ENCODE peak calls at places on chromosomes 5 and 9, in four cellular contexts. H is ascending aorta, J is right atrium auricular region, C is body of pancreas. K is an unnamed sample. For H3K4me1, the result is how much of the 10 kb centered on the place peaks cover.

GRCh38 chr5:167814828-167815227 is 476.6 kb upstream of the WWC1 start:
- DNase-seq in H (no peak), J (no peak), C (no peak), K (no peak)

GRCh38 chr5:59390989-59391388 is 502.5 kb downstream of the PDE4D start:
- DNase-seq in H (no peak), J (no peak), C (no peak), K (no peak)

GRCh38 chr5:124193371-124193789 is 553.1 kb downstream of the ZNF608 start:
- DNase-seq in H (no peak), J (no peak), C (no peak), K (peak)

GRCh38 chr9:1125741-1126140 is 75.6 kb downstream of the DMRT2 start:
- DNase-seq in H (no peak), J (no peak), C (no peak), K (peak)

GRCh38 chr9:28699632-28700031 is 1126.4 kb upstream of the C9orf72 start:
- DNase-seq in H (no peak), J (no peak), C (no peak), K (no peak)

GRCh38 chr5:40521925-40522324 is 157.8 kb upstream of the PTGER4 start:
- DNase-seq in H (no peak), J (no peak), C (no peak), K (no peak)

GRCh38 chr5:113293068-113293571 is 141.7 kb downstream of the TSSK1B start:
- DNase-seq in H (no peak), J (no peak), C (no peak), K (peak)

GRCh38 chr5:55926476-55926875 is 68.3 kb downstream of the IL6ST start:
- DNase-seq in H (no peak), J (no peak), C (no peak), K (no peak)

GRCh38 chr5:154236459-154237375 is 46.2 kb downstream of the GALNT10 start:
- DNase-seq in H (no peak), J (no peak), C (no peak), K (no peak)

GRCh38 chr5:178328826-178329225 is 96.2 kb upstream of the PHYKPL start:
- DNase-seq in H (no peak), J (no peak), C (no peak), K (no peak)

GRCh38 chr9:137917116-137917515 is 39.5 kb downstream of the CACNA1B start:
- DNase-seq in H (no peak), J (no peak), C (no peak), K (no peak)

GRCh38 chr9:114096041-114096511 is 3.0 kb downstream of the KIF12 start:
- DNase-seq in H (no peak), J (no peak), C (peak), K (no peak)

GRCh38 chr5:127648997-127649550 is at the start of gene CTXN3:
- DNase-seq in H (no peak), J (no peak), C (no peak), K (no peak)

GRCh38 chr9:69820955-69821788 is 555 bp downstream of the CFAP95 start:
- DNase-seq in H (no peak), J (no peak), C (no peak), K (no peak)

GRCh38 chr9:109035684-109036423 is 22.6 kb upstream of the CTNNAL1 start:
- DNase-seq in H (no peak), J (peak), C (peak), K (no peak)

GRCh38 chr5:95317085-95317484 is 32.2 kb upstream of the MCTP1 start:
- DNase-seq in H (no peak), J (no peak), C (no peak), K (no peak)

GRCh38 chr5:164335837-164336236 is 830.4 kb downstream of the MAT2B start:
- DNase-seq in H (no peak), J (no peak), C (no peak), K (no peak)

GRCh38 chr5:148921350-148921749 is 94.9 kb downstream of the ADRB2 start:
- DNase-seq in H (no peak), J (no peak), C (no peak), K (no peak)
- H3K4me1 ChIP-seq in H (under half), J (under half), C (under half), K (under half)

GRCh38 chr5:135030123-135030517 is 3.9 kb downstream of the PITX1 start:
- DNase-seq in H (no peak), J (no peak), C (no peak), K (no peak)
- H3K4me3 ChIP-seq in H (peak), J (no peak), C (no peak), K (no peak)

DNA sequence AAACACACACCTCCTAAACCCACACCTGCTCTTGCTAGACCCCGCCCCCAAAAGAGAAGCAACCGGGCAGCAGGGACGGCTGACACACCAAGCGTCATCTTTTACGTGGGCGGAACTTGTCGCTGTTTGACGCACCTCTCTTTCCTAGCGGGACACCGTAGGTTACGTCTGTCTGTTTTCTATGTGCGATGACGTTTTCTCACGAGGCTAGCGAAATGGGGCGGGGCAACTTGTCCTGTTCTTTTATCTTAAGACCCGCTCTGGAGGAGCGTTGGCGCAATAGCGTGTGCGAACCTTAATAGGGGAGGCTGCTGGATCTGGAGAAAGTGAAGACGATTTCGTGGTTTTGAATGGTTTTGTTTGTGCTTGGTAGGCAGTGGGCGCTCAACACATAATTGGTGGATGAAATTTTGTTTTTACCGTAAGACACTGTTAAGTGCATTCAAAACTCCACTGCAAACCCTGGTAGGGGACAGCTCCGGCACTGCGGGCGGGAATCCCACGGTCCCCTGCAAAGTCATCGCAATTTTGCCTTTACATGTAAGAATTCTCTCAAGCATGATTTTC is 501 bp upstream of the C9orf72 start:
- DNase-seq in H (peak), J (peak), C (peak), K (peak)
- TF ChIP-seq CTCF in H (no peak), J (no peak), C (no peak), K (no peak)

GRCh38 chr9:134369416-134370212 is 43.4 kb downstream of the RXRA start:
- DNase-seq in H (no peak), J (no peak), C (no peak), K (no peak)
- H3K4me1 ChIP-seq in H (half or more), J (under half), C (half or more), K (under half)

GRCh38 chr5:5882706-5883105 is 460.2 kb downstream of the ICE1 start:
- DNase-seq in H (no peak), J (no peak), C (no peak), K (no peak)
- H3K4me3 ChIP-seq in H (no peak), J (no peak), C (no peak), K (no peak)

DNA sequence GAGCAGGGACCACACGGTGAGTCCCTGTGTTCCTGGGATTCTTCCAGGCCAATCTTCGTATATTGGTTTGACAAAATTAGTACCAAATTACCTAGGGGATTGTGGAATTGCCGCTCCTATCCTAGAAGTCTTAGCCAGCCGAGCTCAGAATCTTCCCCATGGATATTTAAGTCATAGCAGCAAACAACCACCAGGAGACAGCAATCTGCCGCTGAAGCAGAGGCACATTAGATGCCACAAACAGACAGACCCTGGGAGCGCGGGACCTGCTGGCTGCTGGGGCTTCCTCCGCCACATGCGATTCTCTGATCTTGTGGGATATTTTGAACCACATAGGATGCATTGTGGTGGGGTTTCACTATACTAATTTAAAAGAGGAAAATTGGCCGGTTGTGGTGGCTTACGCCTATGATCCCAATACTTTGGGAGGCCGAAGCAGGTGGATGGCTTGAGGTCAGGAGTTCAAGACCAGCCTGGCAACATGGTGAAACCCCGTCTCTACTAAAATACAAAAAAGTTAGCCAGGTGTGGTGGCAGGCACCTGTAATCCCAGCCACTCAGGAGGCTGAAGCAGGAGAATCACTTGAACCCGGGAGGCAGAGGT is 31.7 kb upstream of the ZBTB43 start:
- DNase-seq in H (no peak), J (no peak), C (no peak), K (no peak)
- TF ChIP-seq CTCF in H (no peak), J (peak), C (peak), K (peak)

GRCh38 chr9:133739408-133740280 is 1.5 kb upstream of the SARDH start:
- DNase-seq in H (no peak), J (no peak), C (no peak), K (no peak)

GRCh38 chr9:133737774-133738038 is 446 bp downstream of the SARDH start:
- DNase-seq in H (no peak), J (no peak), C (no peak), K (no peak)

GRCh38 chr9:133737071-133737773 is 930 bp downstream of the SARDH start:
- DNase-seq in H (no peak), J (no peak), C (peak), K (no peak)

GRCh38 chr9:133738039-133738805 is at the start of gene SARDH:
- DNase-seq in H (no peak), J (peak), C (peak), K (peak)

DNA sequence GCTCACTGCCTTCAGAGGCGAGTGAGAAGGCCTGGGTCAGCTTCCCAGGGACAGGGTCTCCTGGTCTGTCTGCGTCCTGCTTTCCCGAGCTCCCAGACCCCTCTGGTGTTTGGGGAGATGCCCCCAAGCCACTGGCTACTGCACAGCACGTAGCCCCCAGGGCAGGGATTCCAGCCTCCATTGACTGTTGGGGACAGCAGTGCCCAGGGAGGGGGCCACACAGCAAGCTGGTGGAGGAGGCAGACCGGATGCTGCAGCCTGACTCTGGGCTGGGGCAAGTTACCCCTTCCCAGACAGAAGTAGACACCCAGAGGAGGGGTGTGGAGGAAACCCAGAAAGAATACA is 626 bp upstream of the SARDH start:
- DNase-seq in H (no peak), J (no peak), C (no peak), K (no peak)
- H3K4me1 ChIP-seq in H (under half), J (under half), C (under half), K (under half)

GRCh38 chr5:115961413-115962238 is 649 bp upstream of the LVRN start:
- DNase-seq in H (no peak), J (no peak), C (no peak), K (peak)

GRCh38 chr5:115963566-115963965 is 1.3 kb downstream of the LVRN start:
- DNase-seq in H (no peak), J (no peak), C (no peak), K (peak)

GRCh38 chr5:115956957-115957356 is 5.3 kb upstream of the LVRN start:
- DNase-seq in H (no peak), J (no peak), C (no peak), K (no peak)

GRCh38 chr5:115962565-115963402 is 509 bp downstream of the LVRN start:
- DNase-seq in H (no peak), J (no peak), C (peak), K (peak)

GRCh38 chr5:115962239-115962564 is at the start of gene LVRN:
- DNase-seq in H (no peak), J (no peak), C (no peak), K (peak)
- H3K4me3 ChIP-seq in H (peak), J (peak), C (peak), K (peak)

GRCh38 chr9:4086119-4087088 is 213.5 kb downstream of the GLIS3 start:
- DNase-seq in H (no peak), J (no peak), C (no peak), K (no peak)

GRCh38 chr9:4096121-4096520 is 203.7 kb downstream of the GLIS3 start:
- DNase-seq in H (no peak), J (no peak), C (no peak), K (no peak)

GRCh38 chr9:4092793-4093709 is 206.8 kb downstream of the GLIS3 start:
- DNase-seq in H (no peak), J (no peak), C (no peak), K (no peak)

GRCh38 chr9:4088680-4089079 is 211.2 kb downstream of the GLIS3 start:
- DNase-seq in H (no peak), J (no peak), C (no peak), K (no peak)

DNA sequence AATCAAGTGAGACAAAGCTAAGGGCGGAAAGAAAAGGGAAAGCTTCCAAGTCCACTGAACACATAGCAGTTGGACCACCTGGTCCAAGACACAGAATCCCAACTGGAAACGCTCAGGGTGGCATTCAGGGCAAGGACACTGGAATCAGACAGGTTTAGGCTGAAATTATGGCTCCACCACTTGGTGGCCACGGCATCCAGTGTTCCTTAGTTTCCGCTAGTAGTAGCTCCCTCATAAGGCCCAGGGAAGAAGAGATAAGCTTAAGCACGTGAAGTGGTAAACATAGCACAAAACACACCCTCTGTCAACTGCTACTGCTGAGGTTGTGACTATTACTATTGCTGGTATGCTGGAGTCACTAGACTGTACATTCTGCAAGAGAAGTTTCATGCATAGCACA is 209.4 kb downstream of the GLIS3 start:
- DNase-seq in H (no peak), J (no peak), C (no peak), K (no peak)
- TF ChIP-seq CTCF in H (no peak), J (no peak), C (no peak), K (no peak)

GRCh38 chr9:97984188-97985057 is 1.3 kb downstream of the ANP32B start:
- DNase-seq in H (peak), J (peak), C (peak), K (peak)

GRCh38 chr9:97983524-97984187 is 515 bp downstream of the ANP32B start:
- DNase-seq in H (peak), J (peak), C (peak), K (peak)

GRCh38 chr9:97985058-97985861 is 2.1 kb downstream of the ANP32B start:
- DNase-seq in H (no peak), J (no peak), C (no peak), K (peak)

GRCh38 chr9:97987490-97987889 is 4.3 kb downstream of the ANP32B start:
- DNase-seq in H (no peak), J (no peak), C (no peak), K (no peak)

GRCh38 chr9:97986466-97986865 is 3.3 kb downstream of the ANP32B start:
- DNase-seq in H (no peak), J (no peak), C (no peak), K (no peak)
- H3K4me1 ChIP-seq in H (under half), J (under half), C (under half), K (under half)